ENCODE peak calls at places on chromosomes 11 and 22, in ten cellular contexts. N is astrocyte of the cerebellum; O is NCI-H1105; Q is right cardiac atrium; H is body of pancreas; D is KBM-7; S is stimulated activated CD8-positive, alpha-beta memory T cell treated with anti-CD3 and anti-CD28 coated beads, Interleukin-7, amount 100 ng/mL, for 1 hour; F is fibroblast of pulmonary artery; K is stimulated activated CD4-positive, alpha-beta T cell treated with anti-CD3 and anti-CD28 coated beads, Interleukin-4, amount 100 ng/mL, for 1 hour; X is GM04503. P is an unnamed sample.

GRCh38 chr11:65165847-65166317 is 4.2 kb upstream of the SPDYC start:
- DNase-seq in X (no peak), S (no peak), Q (no peak), O (no peak), D (no peak), N (no peak), H (no peak), K (no peak), F (no peak), P (no peak)

GRCh38 chr11:29773656-29774264 is 243.1 kb downstream of the KCNA4 start:
- DNase-seq in F (peak), K (no peak), D (no peak), N (peak), Q (peak), O (no peak), X (no peak), H (no peak), S (no peak), P (peak)

GRCh38 chr11:6387811-6388599 is 2.3 kb upstream of the SMPD1 start:
- DNase-seq in F (peak), N (no peak), D (no peak), K (no peak), O (no peak), S (no peak), X (no peak), H (no peak), Q (no peak), P (no peak)

GRCh38 chr11:38543311-38543710 is 1945.3 kb upstream of the RAG2 start:
- DNase-seq in D (no peak), F (peak), X (no peak), H (no peak), K (no peak), O (no peak), N (peak), S (no peak), Q (no peak), P (no peak)

GRCh38 chr11:116930177-116930576 is 92.8 kb upstream of the APOA1 start:
- DNase-seq in Q (peak), S (no peak), O (no peak), D (peak), X (no peak), N (peak), F (peak), K (no peak), H (no peak), P (peak)

GRCh38 chr22:36763576-36763975 is 12.3 kb downstream of the IFT27 start:
- DNase-seq in S (no peak), N (no peak), Q (no peak), F (no peak), K (no peak), H (no peak), D (no peak), X (no peak), O (no peak), P (no peak)

GRCh38 chr11:86335131-86335768 is 33.2 kb downstream of the HIKESHI start:
- DNase-seq in Q (no peak), X (no peak), D (peak), F (no peak), H (no peak), O (no peak), N (no peak), S (no peak), K (no peak), P (no peak)

GRCh38 chr22:20438678-20439492 is 1.3 kb upstream of the SCARF2 start:
- DNase-seq in S (no peak), D (no peak), K (no peak), H (no peak), N (no peak), F (peak), O (no peak), Q (no peak), X (no peak), P (peak)